ENCODE peak calls at places on chromosome 1, in five cellular contexts. B, X, U, Y and J are unnamed samples.

GRCh38 chr1:40059292-40059959 is 18.9 kb downstream of the CAP1 start:
- DNase-seq in Y (no peak), U (peak; percentile 86), B (peak; percentile 90), X (peak; percentile 85), J (peak; percentile 66)

GRCh38 chr1:77514871-77515776 is 167.3 kb downstream of the ZZZ3 start:
- DNase-seq in U (peak; percentile 79), X (peak; percentile 90), B (peak; percentile 83), Y (peak; percentile 36), J (peak; percentile 79)

GRCh38 chr1:223556414-223557124 is 108.9 kb downstream of the CAPN8 start:
- DNase-seq in Y (peak; percentile 24), X (peak; percentile 92), B (peak; percentile 79), U (peak; percentile 32), J (peak; percentile 15)

GRCh38 chr1:205249651-205250050 is 21.9 kb downstream of the TMCC2 start:
- DNase-seq in Y (no peak), B (no peak), X (no peak), U (no peak), J (no peak)

GRCh38 chr1:86140481-86140880 is 16.1 kb downstream of the COL24A1 start:
- DNase-seq in X (no peak), B (no peak), Y (no peak), U (no peak), J (no peak)

GRCh38 chr1:218473527-218473926 is 128.4 kb downstream of the TGFB2 start:
- DNase-seq in X (no peak), U (no peak), B (no peak), Y (no peak), J (peak; percentile 77)

GRCh38 chr1:208595745-208596144 is 351.6 kb upstream of the PLXNA2 start:
- DNase-seq in X (no peak), U (peak; percentile 24), B (no peak), Y (no peak), J (peak; percentile 15)

GRCh38 chr1:187933562-187934419 is 1105.0 kb downstream of the PLA2G4A start:
- DNase-seq in U (no peak), X (no peak), Y (no peak), B (no peak), J (no peak)

GRCh38 chr1:209590405-209590804 is 6.9 kb downstream of the CAMK1G start:
- DNase-seq in B (peak; percentile 72), X (peak; percentile 77), U (peak; percentile 29), Y (no peak), J (peak; percentile 29)

GRCh38 chr1:20483833-20484525 is 2.0 kb downstream of the CAMK2N1 start:
- DNase-seq in X (peak; percentile 82), Y (peak; percentile 25), B (peak; percentile 69), U (peak; percentile 37), J (peak; percentile 55)

GRCh38 chr1:151980287-151981177 is 13.1 kb downstream of the S100A10 start:
- DNase-seq in U (peak; percentile 72), X (no peak), Y (no peak), B (no peak), J (peak; percentile 69)

GRCh38 chr1:234745844-234746797 is 136.1 kb upstream of the IRF2BP2 start:
- DNase-seq in Y (no peak), X (peak; percentile 66), U (peak; percentile 57), B (no peak), J (no peak)

GRCh38 chr1:54487571-54488050 is 60.4 kb upstream of the ACOT11 start:
- DNase-seq in X (peak; percentile 77), B (peak; percentile 59), Y (peak; percentile 38), U (no peak), J (no peak)

GRCh38 chr1:23664837-23665795 is 26.5 kb upstream of the RPL11 start:
- DNase-seq in X (peak; percentile 61), B (peak; percentile 70), U (peak; percentile 60), Y (no peak), J (peak; percentile 43)

GRCh38 chr1:226407497-226408284 is at the start of gene PARP1:
- DNase-seq in X (peak; percentile 95), U (peak; percentile 94), B (peak; percentile 92), Y (peak; percentile 89), J (peak; percentile 80)

GRCh38 chr1:202926578-202927491 is at the start of gene KLHL12:
- DNase-seq in B (peak; percentile 99), U (peak; percentile 99), X (peak; percentile 99), Y (peak; percentile 97), J (peak; percentile 98)
- TF ChIP-seq CTCF in B (peak; percentile 75), U (peak; percentile 56), X (peak; percentile 90), Y (peak; percentile 69), J (peak; percentile 57)

GRCh38 chr1:150162582-150162861 is 12.8 kb downstream of the PLEKHO1 start:
- DNase-seq in B (no peak), U (no peak), X (no peak), Y (no peak), J (no peak)
- H3K4me3 ChIP-seq in B (peak overlapping the region; percentile 55), U (peak overlapping the region; percentile 7), X (peak overlapping the region; percentile 61), Y (peak overlapping the region; percentile 23), J (peak overlapping the region; percentile 19)

DNA sequence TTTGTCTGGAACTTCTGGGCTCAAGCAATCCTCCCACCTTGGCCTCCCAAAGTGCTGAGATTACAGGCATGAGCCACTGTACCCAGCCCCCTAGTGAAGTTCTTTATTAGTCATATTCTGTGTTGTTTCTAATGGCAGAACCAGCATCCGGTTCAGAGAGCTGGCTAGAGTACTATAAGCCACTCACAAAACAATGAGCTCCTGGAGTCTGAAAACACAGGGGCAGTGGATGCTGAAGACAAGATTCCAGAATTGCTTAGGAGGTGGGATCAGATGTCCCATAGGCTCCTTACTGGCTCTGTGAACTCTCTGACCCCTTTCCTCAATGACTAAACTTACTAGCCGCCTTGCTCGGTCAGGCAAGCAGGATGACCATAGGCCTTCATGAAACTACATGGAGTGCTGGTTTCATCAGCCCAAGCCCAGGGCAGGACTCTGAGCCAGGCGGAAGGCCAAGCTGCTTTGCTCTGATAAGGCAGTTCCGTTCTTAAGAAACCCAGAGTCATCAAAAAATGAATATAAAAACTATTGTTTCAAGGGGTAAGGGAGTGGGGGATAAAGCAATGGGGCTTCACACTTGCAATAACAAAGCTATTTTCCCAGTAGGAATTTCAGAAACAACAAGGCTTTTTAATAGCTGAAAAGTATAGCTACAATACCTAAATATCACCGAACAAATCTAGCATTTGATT is 8.1 kb downstream of the MTHFR start:
- DNase-seq in Y (peak; percentile 69), U (peak; percentile 98), B (no peak), X (no peak), J (peak; percentile 66)
- TF ChIP-seq CTCF in Y (no peak), U (no peak), B (no peak), X (no peak), J (no peak)

GRCh38 chr1:32239790-32240139 is 7.3 kb upstream of the FAM167B start:
- DNase-seq in X (no peak), Y (peak; percentile 18), B (no peak), U (no peak), J (no peak)
- H3K4me3 ChIP-seq in X (peak overlapping the region; percentile 93), Y (peak overlapping the region; percentile 77), B (peak overlapping the region; percentile 66), U (peak overlapping the region; percentile 42), J (peak overlapping the region; percentile 87)